ENCODE peak calls at places on chromosomes 12 and 14, in six cellular contexts. One of them, this sample, is unnamed.
A peak's percentile ranks its signal among the peaks of the same experiment; 100 is the strongest.

GRCh38 chr14:30230719-30231118 is 303.1 kb upstream of the PRKD1 start:
- DNase-seq in suprapubic skin: no peak
- DNase-seq in upper lobe of right lung: no peak
- DNase-seq in fibroblast of mammary gland: no peak
- DNase-seq in CD8-positive, alpha-beta T cell: no peak
- DNase-seq in lower lobe of right lung: no peak
- DNase-seq in this sample: no peak

GRCh38 chr12:8145754-8146415 is 10.9 kb upstream of the ZNF705A start:
- DNase-seq in suprapubic skin: no peak
- DNase-seq in upper lobe of right lung: peak; percentile 71
- DNase-seq in fibroblast of mammary gland: peak; percentile 83
- DNase-seq in CD8-positive, alpha-beta T cell: no peak
- DNase-seq in lower lobe of right lung: peak; percentile 55
- DNase-seq in this sample: peak; percentile 78

GRCh38 chr14:59969319-59969718 is 49.4 kb downstream of the LRRC9 start:
- DNase-seq in suprapubic skin: no peak
- DNase-seq in upper lobe of right lung: no peak
- DNase-seq in fibroblast of mammary gland: peak; percentile 44
- DNase-seq in CD8-positive, alpha-beta T cell: no peak
- DNase-seq in lower lobe of right lung: no peak
- DNase-seq in this sample: no peak

GRCh38 chr14:105178069-105178867 is 2.8 kb downstream of the NUDT14 start:
- DNase-seq in suprapubic skin: no peak
- DNase-seq in upper lobe of right lung: no peak
- DNase-seq in fibroblast of mammary gland: no peak
- DNase-seq in CD8-positive, alpha-beta T cell: no peak
- DNase-seq in lower lobe of right lung: no peak
- DNase-seq in this sample: no peak

GRCh38 chr14:51498411-51499227 is 153.1 kb upstream of the FRMD6 start:
- DNase-seq in suprapubic skin: no peak
- DNase-seq in upper lobe of right lung: no peak
- DNase-seq in fibroblast of mammary gland: peak; percentile 39
- DNase-seq in CD8-positive, alpha-beta T cell: no peak
- DNase-seq in lower lobe of right lung: no peak
- DNase-seq in this sample: no peak

GRCh38 chr14:100907240-100907639 is 3.7 kb upstream of the RTL1 start:
- DNase-seq in suprapubic skin: no peak
- DNase-seq in upper lobe of right lung: no peak
- DNase-seq in fibroblast of mammary gland: no peak
- DNase-seq in CD8-positive, alpha-beta T cell: no peak
- DNase-seq in lower lobe of right lung: no peak
- DNase-seq in this sample: no peak

GRCh38 chr12:62724947-62725447 is 210.0 kb downstream of the PPM1H start:
- DNase-seq in suprapubic skin: no peak
- DNase-seq in upper lobe of right lung: no peak
- DNase-seq in fibroblast of mammary gland: peak; percentile 98
- DNase-seq in CD8-positive, alpha-beta T cell: no peak
- DNase-seq in lower lobe of right lung: no peak
- DNase-seq in this sample: peak; percentile 84

GRCh38 chr12:116863275-116863767 is 17.9 kb downstream of the HRK start:
- DNase-seq in suprapubic skin: no peak
- DNase-seq in upper lobe of right lung: no peak
- DNase-seq in fibroblast of mammary gland: peak; percentile 77
- DNase-seq in CD8-positive, alpha-beta T cell: no peak
- DNase-seq in lower lobe of right lung: no peak
- DNase-seq in this sample: no peak

GRCh38 chr12:57452181-57452936 is 2.7 kb upstream of the INHBE start:
- DNase-seq in suprapubic skin: no peak
- DNase-seq in upper lobe of right lung: no peak
- DNase-seq in fibroblast of mammary gland: peak; percentile 89
- DNase-seq in CD8-positive, alpha-beta T cell: no peak
- DNase-seq in lower lobe of right lung: no peak
- DNase-seq in this sample: peak; percentile 88

GRCh38 chr12:70839544-70839943 is 81.0 kb downstream of the PTPRR start:
- DNase-seq in suprapubic skin: no peak
- DNase-seq in upper lobe of right lung: no peak
- DNase-seq in fibroblast of mammary gland: no peak
- DNase-seq in CD8-positive, alpha-beta T cell: no peak
- DNase-seq in lower lobe of right lung: no peak
- DNase-seq in this sample: no peak

GRCh38 chr12:98699568-98699967 is 54.5 kb downstream of the APAF1 start:
- DNase-seq in suprapubic skin: no peak
- DNase-seq in upper lobe of right lung: no peak
- DNase-seq in fibroblast of mammary gland: peak; percentile 5
- DNase-seq in CD8-positive, alpha-beta T cell: no peak
- DNase-seq in lower lobe of right lung: no peak
- DNase-seq in this sample: no peak

GRCh38 chr14:49954171-49954631 is 61.3 kb downstream of the ARF6 start:
- DNase-seq in suprapubic skin: no peak
- DNase-seq in upper lobe of right lung: no peak
- DNase-seq in fibroblast of mammary gland: peak; percentile 18
- DNase-seq in CD8-positive, alpha-beta T cell: no peak
- DNase-seq in lower lobe of right lung: peak; percentile 56
- DNase-seq in this sample: no peak

GRCh38 chr12:126084480-126084879 is 1019.2 kb downstream of the AACS start:
- DNase-seq in suprapubic skin: no peak
- DNase-seq in upper lobe of right lung: no peak
- DNase-seq in fibroblast of mammary gland: no peak
- DNase-seq in CD8-positive, alpha-beta T cell: no peak
- DNase-seq in lower lobe of right lung: no peak
- DNase-seq in this sample: no peak

GRCh38 chr12:122420471-122421262 is 1.8 kb downstream of the CLIP1 start:
- DNase-seq in suprapubic skin: peak; percentile 46
- DNase-seq in upper lobe of right lung: no peak
- DNase-seq in fibroblast of mammary gland: peak; percentile 23
- DNase-seq in CD8-positive, alpha-beta T cell: no peak
- DNase-seq in lower lobe of right lung: no peak
- DNase-seq in this sample: no peak

GRCh38 chr12:19744760-19745218 is 305.5 kb downstream of the AEBP2 start:
- DNase-seq in suprapubic skin: no peak
- DNase-seq in upper lobe of right lung: no peak
- DNase-seq in fibroblast of mammary gland: peak; percentile 69
- DNase-seq in CD8-positive, alpha-beta T cell: no peak
- DNase-seq in lower lobe of right lung: no peak
- DNase-seq in this sample: no peak

GRCh38 chr12:92581579-92581978 is 121.2 kb upstream of the PLEKHG7 start:
- DNase-seq in suprapubic skin: no peak
- DNase-seq in upper lobe of right lung: no peak
- DNase-seq in fibroblast of mammary gland: no peak
- DNase-seq in CD8-positive, alpha-beta T cell: no peak
- DNase-seq in lower lobe of right lung: no peak
- DNase-seq in this sample: no peak

GRCh38 chr12:49061157-49061650 is 610 bp upstream of the KMT2D start:
- DNase-seq in suprapubic skin: no peak
- DNase-seq in upper lobe of right lung: no peak
- DNase-seq in fibroblast of mammary gland: no peak
- DNase-seq in CD8-positive, alpha-beta T cell: no peak
- DNase-seq in lower lobe of right lung: no peak
- DNase-seq in this sample: no peak
- H3K4me3 ChIP-seq in suprapubic skin: peak overlapping the region; percentile 97
- H3K4me3 ChIP-seq in upper lobe of right lung: peak overlapping the region; percentile 96
- H3K4me3 ChIP-seq in fibroblast of mammary gland: peak overlapping the region; percentile 91
- H3K4me3 ChIP-seq in CD8-positive, alpha-beta T cell: peak overlapping the region; percentile 100
- H3K4me3 ChIP-seq in lower lobe of right lung: peak overlapping the region; percentile 95
- H3K4me3 ChIP-seq in this sample: peak overlapping the region; percentile 97

GRCh38 chr12:65740506-65740872 is 83.8 kb upstream of the HMGA2 start:
- DNase-seq in suprapubic skin: no peak
- DNase-seq in upper lobe of right lung: no peak
- DNase-seq in fibroblast of mammary gland: peak; percentile 17
- DNase-seq in CD8-positive, alpha-beta T cell: no peak
- DNase-seq in lower lobe of right lung: no peak
- DNase-seq in this sample: no peak

GRCh38 chr12:65740873-65741600 is 83.2 kb upstream of the HMGA2 start:
- DNase-seq in suprapubic skin: peak; percentile 76
- DNase-seq in upper lobe of right lung: peak; percentile 82
- DNase-seq in fibroblast of mammary gland: peak; percentile 66
- DNase-seq in CD8-positive, alpha-beta T cell: peak; percentile 41
- DNase-seq in lower lobe of right lung: peak; percentile 70
- DNase-seq in this sample: no peak

GRCh38 chr12:65739606-65740005 is 84.7 kb upstream of the HMGA2 start:
- DNase-seq in suprapubic skin: no peak
- DNase-seq in upper lobe of right lung: no peak
- DNase-seq in fibroblast of mammary gland: no peak
- DNase-seq in CD8-positive, alpha-beta T cell: no peak
- DNase-seq in lower lobe of right lung: no peak
- DNase-seq in this sample: no peak

GRCh38 chr12:65742481-65742971 is 81.8 kb upstream of the HMGA2 start:
- DNase-seq in suprapubic skin: no peak
- DNase-seq in upper lobe of right lung: no peak
- DNase-seq in fibroblast of mammary gland: peak; percentile 36
- DNase-seq in CD8-positive, alpha-beta T cell: no peak
- DNase-seq in lower lobe of right lung: no peak
- DNase-seq in this sample: no peak

DNA sequence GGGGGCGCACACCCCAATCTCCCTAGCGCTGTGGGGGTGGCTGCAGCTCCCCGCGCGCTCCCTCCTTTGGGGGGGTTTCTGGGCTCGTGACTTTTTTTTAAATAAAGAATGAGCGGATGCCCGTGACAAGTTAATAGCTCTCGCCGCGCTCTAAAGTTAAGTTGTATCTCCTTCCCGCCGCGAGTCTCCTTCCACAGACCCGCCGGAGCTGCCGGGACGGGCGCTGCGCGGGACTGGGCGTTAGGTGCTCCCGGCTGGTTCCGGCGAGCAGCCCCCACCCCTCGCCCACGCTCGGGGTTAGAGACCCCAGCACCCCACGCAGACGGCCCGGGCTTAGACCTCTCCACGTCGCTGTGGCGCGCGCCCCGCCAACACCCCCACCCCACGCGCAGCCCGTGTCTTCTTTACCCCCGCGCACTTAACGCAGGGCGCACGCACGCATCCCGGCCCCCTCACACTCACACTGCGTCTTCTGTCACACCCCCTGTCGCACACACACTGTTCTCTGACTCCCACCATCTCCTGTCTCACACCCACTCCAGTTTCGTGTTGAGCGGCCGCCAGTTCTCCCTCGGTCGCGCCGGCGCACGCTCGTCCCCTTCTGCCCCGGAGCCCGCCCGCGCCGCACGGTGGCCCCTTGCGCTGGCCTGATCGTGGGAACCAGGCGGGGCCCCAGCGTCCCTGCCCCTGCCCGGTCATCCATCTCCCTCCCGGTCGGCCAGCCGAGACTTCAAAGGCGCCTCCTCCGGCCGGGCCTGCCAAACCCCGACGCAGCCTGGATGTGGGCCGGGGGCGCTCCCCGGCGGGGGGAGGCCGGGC is 82.4 kb upstream of the HMGA2 start:
- DNase-seq in suprapubic skin: no peak
- DNase-seq in upper lobe of right lung: no peak
- DNase-seq in fibroblast of mammary gland: peak; percentile 49
- DNase-seq in CD8-positive, alpha-beta T cell: no peak
- DNase-seq in lower lobe of right lung: no peak
- DNase-seq in this sample: no peak
- TF ChIP-seq CTCF in suprapubic skin: no peak
- TF ChIP-seq CTCF in upper lobe of right lung: no peak
- TF ChIP-seq CTCF in fibroblast of mammary gland: no peak
- TF ChIP-seq CTCF in CD8-positive, alpha-beta T cell: no peak
- TF ChIP-seq CTCF in lower lobe of right lung: no peak
- TF ChIP-seq CTCF in this sample: no peak

GRCh38 chr12:104280703-104281458 is 22.7 kb upstream of the EID3 start:
- DNase-seq in suprapubic skin: no peak
- DNase-seq in upper lobe of right lung: no peak
- DNase-seq in fibroblast of mammary gland: peak; percentile 94
- DNase-seq in CD8-positive, alpha-beta T cell: no peak
- DNase-seq in lower lobe of right lung: no peak
- DNase-seq in this sample: no peak
- H3K4me3 ChIP-seq in suprapubic skin: no peak overlapping the region
- H3K4me3 ChIP-seq in upper lobe of right lung: no peak overlapping the region
- H3K4me3 ChIP-seq in fibroblast of mammary gland: peak overlapping the region; percentile 6
- H3K4me3 ChIP-seq in CD8-positive, alpha-beta T cell: no peak overlapping the region
- H3K4me3 ChIP-seq in lower lobe of right lung: no peak overlapping the region
- H3K4me3 ChIP-seq in this sample: no peak overlapping the region

GRCh38 chr14:24437020-24437735 is 5.4 kb downstream of the SDR39U1 start:
- DNase-seq in suprapubic skin: peak; percentile 60
- DNase-seq in upper lobe of right lung: no peak
- DNase-seq in fibroblast of mammary gland: no peak
- DNase-seq in CD8-positive, alpha-beta T cell: no peak
- DNase-seq in lower lobe of right lung: no peak
- DNase-seq in this sample: no peak
- TF ChIP-seq CTCF in suprapubic skin: no peak
- TF ChIP-seq CTCF in upper lobe of right lung: no peak
- TF ChIP-seq CTCF in fibroblast of mammary gland: no peak
- TF ChIP-seq CTCF in CD8-positive, alpha-beta T cell: peak; percentile 16
- TF ChIP-seq CTCF in lower lobe of right lung: no peak
- TF ChIP-seq CTCF in this sample: no peak